ENCODE peak calls at places on chromosomes 7 and 10, in ten cellular contexts. D is GM06990, V is fibroblast of lung, X is LoVo, B is Right ventricle myocardium superior, C is endothelial cell, S is HFFc6, E is NB4, L is C1 segment of cervical spinal cord, Y is glutamatergic neuron. H is an unnamed sample.

GRCh38 chr7:151351027-151351426 is 9.4 kb downstream of the NUB1 start:
- DNase-seq in D (peak; percentile 65), V (no peak), X (no peak), B (no peak), C (peak; percentile 56), S (no peak), E (peak; percentile 67), L (no peak), Y (peak; percentile 69), H (no peak)

GRCh38 chr7:118005021-118005420 is 131.8 kb upstream of the CTTNBP2 start:
- DNase-seq in D (no peak), V (no peak), X (no peak), B (no peak), C (no peak), S (no peak), E (no peak), L (no peak), Y (no peak), H (no peak)

GRCh38 chr10:82925547-82925946 is 1050.6 kb downstream of the NRG3 start:
- DNase-seq in D (no peak), V (peak; percentile 62), X (no peak), B (no peak), C (no peak), S (peak; percentile 67), E (no peak), L (no peak), Y (no peak), H (no peak)

GRCh38 chr7:84060760-84061261 is 133.8 kb downstream of the SEMA3A start:
- DNase-seq in D (no peak), V (peak; percentile 81), X (peak; percentile 52), B (no peak), C (no peak), S (no peak), E (no peak), L (no peak), Y (no peak), H (no peak)

GRCh38 chr10:90222372-90222771 is 521.0 kb downstream of the KIF20B start:
- DNase-seq in D (no peak), V (peak; percentile 88), X (no peak), B (no peak), C (no peak), S (peak; percentile 12), E (no peak), L (no peak), Y (no peak), H (no peak)

GRCh38 chr7:128266891-128267839 is 26.1 kb downstream of the LEP start:
- DNase-seq in D (no peak), V (peak; percentile 70), X (peak; percentile 30), B (peak; percentile 72), C (peak; percentile 11), S (peak; percentile 72), E (no peak), L (no peak), Y (peak; percentile 66), H (peak; percentile 69)

GRCh38 chr7:53800746-53801145 is 741.4 kb upstream of the VSTM2A start:
- DNase-seq in D (no peak), V (no peak), X (no peak), B (no peak), C (no peak), S (no peak), E (peak; percentile 8), L (no peak), Y (no peak), H (no peak)

GRCh38 chr7:53245721-53246120 is 210.3 kb downstream of the POM121L12 start:
- DNase-seq in D (no peak), V (no peak), X (no peak), B (no peak), C (no peak), S (no peak), E (no peak), L (no peak), Y (no peak), H (no peak)

GRCh38 chr7:98398567-98399372 is 2.1 kb downstream of the BAIAP2L1 start:
- DNase-seq in D (no peak), V (no peak), X (no peak), B (no peak), C (no peak), S (no peak), E (no peak), L (no peak), Y (no peak), H (no peak)

GRCh38 chr7:110835209-110835608 is 255.7 kb upstream of the LRRN3 start:
- DNase-seq in D (no peak), V (no peak), X (peak; percentile 83), B (no peak), C (no peak), S (no peak), E (no peak), L (no peak), Y (no peak), H (no peak)

GRCh38 chr10:102779680-102780079 is 35.9 kb downstream of the WBP1L start:
- DNase-seq in D (no peak), V (peak; percentile 54), X (no peak), B (no peak), C (no peak), S (no peak), E (no peak), L (no peak), Y (no peak), H (no peak)

GRCh38 chr7:142380064-142380463 is 122.2 kb upstream of the PRSS58 start:
- DNase-seq in D (no peak), V (no peak), X (no peak), B (no peak), C (no peak), S (no peak), E (no peak), L (no peak), Y (peak; percentile 41), H (no peak)

GRCh38 chr10:2700626-2701305 is 366.6 kb upstream of the PFKP start:
- DNase-seq in D (peak; percentile 2), V (no peak), X (no peak), B (no peak), C (no peak), S (no peak), E (peak; percentile 22), L (no peak), Y (no peak), H (no peak)

GRCh38 chr10:116826803-116827202 is 22.5 kb upstream of the ENO4 start:
- DNase-seq in D (no peak), V (peak; percentile 96), X (no peak), B (no peak), C (no peak), S (no peak), E (no peak), L (no peak), Y (no peak), H (peak; percentile 32)

GRCh38 chr7:48964074-48964473 is 39.7 kb downstream of the CDC14C start:
- DNase-seq in D (no peak), V (peak; percentile 85), X (no peak), B (no peak), C (no peak), S (no peak), E (peak; percentile 20), L (peak; percentile 2), Y (no peak), H (no peak)

GRCh38 chr10:113454341-113455061 is 98.4 kb upstream of the HABP2 start:
- DNase-seq in D (peak; percentile 10), V (peak; percentile 16), X (peak; percentile 28), B (peak; percentile 69), C (peak; percentile 59), S (no peak), E (peak; percentile 48), L (no peak), Y (peak; percentile 59), H (peak; percentile 73)

GRCh38 chr7:30923774-30924413 is 12.2 kb downstream of the AQP1 start:
- DNase-seq in D (no peak), V (no peak), X (no peak), B (peak; percentile 29), C (peak; percentile 2), S (no peak), E (no peak), L (no peak), Y (peak; percentile 16), H (no peak)

GRCh38 chr7:142537760-142538159 is 211.5 kb upstream of the PRSS1 start:
- DNase-seq in D (no peak), V (no peak), X (no peak), B (no peak), C (no peak), S (no peak), E (no peak), L (no peak), Y (no peak), H (no peak)

GRCh38 chr7:91628742-91629141 is 251.8 kb downstream of the MTERF1 start:
- DNase-seq in D (no peak), V (peak; percentile 4), X (no peak), B (no peak), C (no peak), S (no peak), E (no peak), L (no peak), Y (no peak), H (no peak)

GRCh38 chr10:132516771-132517725 is 20.5 kb upstream of the INPP5A start:
- DNase-seq in D (no peak), V (peak; percentile 96), X (peak; percentile 55), B (peak; percentile 94), C (peak; percentile 55), S (peak; percentile 98), E (peak; percentile 92), L (peak; percentile 78), Y (peak; percentile 64), H (peak; percentile 99)

GRCh38 chr10:48287417-48288391 is 13.2 kb upstream of the FRMPD2 start:
- DNase-seq in D (peak; percentile 55), V (no peak), X (no peak), B (peak; percentile 72), C (no peak), S (no peak), E (no peak), L (peak; percentile 64), Y (no peak), H (no peak)

GRCh38 chr7:55469271-55469681 is 103.0 kb downstream of the VOPP1 start:
- DNase-seq in D (no peak), V (no peak), X (no peak), B (no peak), C (no peak), S (no peak), E (no peak), L (no peak), Y (no peak), H (no peak)

GRCh38 chr7:155398944-155399343 is 59.0 kb upstream of the EN2 start:
- DNase-seq in D (no peak), V (no peak), X (no peak), B (peak; percentile 15), C (no peak), S (no peak), E (peak; percentile 61), L (no peak), Y (no peak), H (no peak)

GRCh38 chr7:124930173-124930623 is 573 bp upstream of the POT1 start:
- DNase-seq in D (no peak), V (no peak), X (no peak), B (no peak), C (no peak), S (no peak), E (no peak), L (no peak), Y (no peak), H (no peak)

GRCh38 chr7:10703059-10703458 is 270.6 kb upstream of the PHF14 start:
- DNase-seq in D (no peak), V (no peak), X (no peak), B (no peak), C (no peak), S (no peak), E (no peak), L (no peak), Y (no peak), H (no peak)

H was measured in AG08395.